ENCODE peak calls at places on chromosomes 1 and 21, in five cellular contexts. T is stomach, Y is epithelial cell of esophagus, D is kidney epithelial cell, X is Calu3. N is an unnamed sample.

GRCh38 chr1:230768903-230769570 is 21.8 kb downstream of the CAPN9 start:
- DNase-seq in D (peak), T (peak), X (no peak), Y (peak), N (no peak)

GRCh38 chr1:26330276-26330675 is 12.5 kb downstream of the CD52 start:
- DNase-seq in Y (no peak), T (no peak), X (no peak), D (no peak), N (no peak)

GRCh38 chr1:180188679-180189175 is 34.1 kb downstream of the QSOX1 start:
- DNase-seq in X (no peak), D (no peak), Y (no peak), T (no peak), N (no peak)

GRCh38 chr1:207218512-207219352 is 102.7 kb upstream of the CD55 start:
- DNase-seq in D (no peak), Y (peak), X (peak), T (peak), N (no peak)

GRCh38 chr1:55632058-55632457 is 416.9 kb upstream of the USP24 start:
- DNase-seq in X (no peak), Y (peak), D (no peak), T (no peak), N (no peak)

GRCh38 chr1:47763456-47764171 is 233.6 kb downstream of the TRABD2B start:
- DNase-seq in X (no peak), Y (peak), T (no peak), D (no peak), N (no peak)

GRCh38 chr1:16978589-16979474 is 1.6 kb downstream of the MFAP2 start:
- DNase-seq in X (no peak), T (no peak), D (no peak), Y (peak), N (no peak)

GRCh38 chr1:22755641-22756040 is 45.0 kb downstream of the EPHB2 start:
- DNase-seq in D (no peak), T (no peak), Y (no peak), X (no peak), N (no peak)

GRCh38 chr1:216528816-216529215 is 105.6 kb upstream of the USH2A start:
- DNase-seq in T (no peak), X (peak), D (no peak), Y (peak), N (no peak)

GRCh38 chr1:109393602-109394233 is 4.0 kb downstream of the SORT1 start:
- DNase-seq in Y (no peak), X (no peak), T (no peak), D (no peak), N (no peak)

GRCh38 chr1:203607169-203607873 is 19.3 kb upstream of the ATP2B4 start:
- DNase-seq in Y (peak), X (no peak), T (peak), D (peak), N (no peak)

GRCh38 chr1:84402501-84402900 is 4.2 kb downstream of the DNASE2B start:
- DNase-seq in T (no peak), D (no peak), Y (no peak), X (no peak), N (no peak)

GRCh38 chr1:153881764-153882163 is 41.0 kb downstream of the GATAD2B start:
- DNase-seq in Y (no peak), X (no peak), D (no peak), T (no peak), N (no peak)

GRCh38 chr21:45640001-45640887 is 3.3 kb upstream of the PCBP3 start:
- DNase-seq in D (no peak), X (no peak), Y (no peak), T (no peak), N (no peak)

GRCh38 chr1:244231193-244231571 is 180.1 kb downstream of the ZBTB18 start:
- DNase-seq in X (peak), D (no peak), T (no peak), Y (peak), N (no peak)

GRCh38 chr1:15337656-15338402 is 71.9 kb upstream of the EFHD2 start:
- DNase-seq in Y (peak), T (no peak), D (peak), X (no peak), N (no peak)

GRCh38 chr21:26798856-26799751 is 46.1 kb downstream of the ADAMTS1 start:
- DNase-seq in D (no peak), Y (peak), T (no peak), X (no peak), N (no peak)

DNA sequence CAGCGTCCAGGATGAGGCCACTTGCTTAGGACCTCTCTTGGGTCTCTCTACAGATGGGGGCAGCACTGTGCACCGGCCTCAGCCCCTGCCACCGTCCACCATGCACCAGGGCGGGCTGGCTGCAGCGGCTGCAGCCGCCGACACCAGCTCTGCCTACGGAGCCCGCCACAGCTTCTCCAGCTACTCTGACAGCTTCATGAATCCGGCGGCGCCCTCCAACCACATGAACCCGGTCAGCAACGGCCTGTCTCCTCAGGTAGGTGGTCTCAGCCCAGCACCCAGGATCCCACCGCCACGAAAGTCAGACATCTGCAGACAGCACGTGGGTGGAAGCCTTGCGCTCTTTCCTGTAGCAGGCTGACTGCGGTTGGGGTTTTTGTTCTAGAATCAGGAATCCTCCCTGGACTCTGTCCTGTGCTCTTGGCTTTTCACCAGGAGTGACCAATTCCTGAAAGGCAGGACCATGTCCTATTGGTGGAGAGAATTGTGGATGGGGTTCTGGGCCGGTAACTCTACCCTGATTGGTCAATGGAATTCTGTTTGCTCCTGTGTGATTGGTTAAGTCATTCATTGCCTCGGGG is 72.5 kb downstream of the PAX7 start:
- DNase-seq in Y (peak), D (no peak), T (no peak), X (no peak), N (no peak)
- TF ChIP-seq CTCF in Y (no peak), D (no peak), T (no peak), X (no peak), N (no peak)

GRCh38 chr1:184036517-184036949 is 995 bp downstream of the COLGALT2 start:
- DNase-seq in D (no peak), Y (no peak), X (peak), T (no peak), N (peak)
- TF ChIP-seq CTCF in D (no peak), Y (no peak), X (no peak), T (no peak), N (no peak)

GRCh38 chr1:65577278-65577677 is 156.8 kb downstream of the LEPR start:
- DNase-seq in D (no peak), Y (no peak), T (no peak), X (no peak), N (no peak)

GRCh38 chr1:65568285-65568684 is 147.8 kb downstream of the LEPR start:
- DNase-seq in X (no peak), Y (no peak), T (no peak), D (no peak), N (no peak)

DNA sequence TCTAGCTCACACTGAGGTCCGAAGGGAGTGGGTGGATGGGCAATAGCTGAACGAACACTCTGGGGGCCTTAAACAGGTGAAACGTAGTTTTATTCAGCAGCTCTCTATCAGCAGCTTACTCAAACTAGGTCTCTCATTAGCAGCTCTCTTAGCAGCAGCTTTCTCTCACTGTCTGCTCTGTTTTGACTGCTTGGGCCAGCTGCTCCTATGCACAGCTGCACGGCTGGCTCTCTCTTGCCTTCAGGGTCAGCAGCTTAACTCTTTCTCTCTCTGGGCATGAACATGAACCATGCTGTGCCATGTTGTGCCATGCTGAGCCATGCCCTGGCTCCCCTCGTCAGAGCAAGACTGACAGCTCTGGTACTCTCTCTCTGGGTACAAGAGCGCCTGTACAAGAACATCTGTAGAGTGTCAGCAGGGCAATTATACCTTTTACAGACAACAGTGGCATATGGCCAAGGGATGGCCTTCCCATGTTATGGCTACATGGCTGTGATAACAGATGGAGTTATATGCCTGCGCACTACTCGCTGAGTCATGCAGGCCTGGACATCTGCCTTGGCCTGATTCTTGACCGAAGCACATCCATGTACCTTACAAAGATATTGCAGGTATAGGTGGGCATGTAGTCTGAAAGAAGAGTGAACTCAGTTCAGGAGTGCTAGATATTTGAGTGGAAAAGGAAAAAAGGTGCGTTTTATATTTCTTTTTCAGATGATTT is 152.4 kb downstream of the LEPR start:
- DNase-seq in D (no peak), Y (no peak), X (no peak), T (no peak), N (no peak)
- TF ChIP-seq CTCF in D (no peak), Y (no peak), X (no peak), T (no peak), N (no peak)

GRCh38 chr1:31797216-31797615 is 18.6 kb downstream of the SPOCD1 start:
- DNase-seq in T (no peak), D (no peak), Y (no peak), X (no peak), N (peak)

GRCh38 chr1:31799196-31799894 is 16.5 kb downstream of the SPOCD1 start:
- DNase-seq in X (no peak), Y (no peak), T (no peak), D (no peak), N (peak)

GRCh38 chr1:31798433-31799195 is 17.2 kb downstream of the SPOCD1 start:
- DNase-seq in X (peak), T (no peak), Y (peak), D (peak), N (peak)

GRCh38 chr1:31796707-31797106 is 19.1 kb downstream of the SPOCD1 start:
- DNase-seq in T (no peak), X (no peak), Y (no peak), D (no peak), N (no peak)

DNA sequence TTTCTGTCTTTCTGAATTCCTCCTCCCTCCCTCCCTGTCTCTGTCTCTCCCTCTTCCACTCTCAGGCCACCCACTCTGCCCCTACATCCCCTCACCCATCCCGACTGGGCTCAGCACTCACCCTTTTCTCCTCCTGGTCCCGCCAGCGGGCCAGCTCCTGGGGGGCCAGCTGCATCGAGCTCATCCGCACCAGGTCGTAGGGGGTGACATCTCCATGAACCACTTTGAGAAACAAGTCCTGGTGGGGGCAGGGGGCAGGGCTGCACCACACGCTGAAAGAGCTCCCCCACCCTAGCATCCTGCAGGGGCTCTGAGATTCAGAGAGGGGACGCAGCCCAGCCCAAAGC is 17.8 kb downstream of the SPOCD1 start:
- DNase-seq in Y (no peak), T (no peak), X (no peak), D (no peak), N (no peak)
- TF ChIP-seq CTCF in Y (no peak), T (no peak), X (no peak), D (no peak), N (no peak)

GRCh38 chr1:35264861-35265260 is 3.6 kb upstream of the ZMYM4 start:
- DNase-seq in D (peak), Y (peak), T (peak), X (peak), N (no peak)

GRCh38 chr1:35269989-35270289 is 1.4 kb downstream of the ZMYM4 start:
- DNase-seq in Y (no peak), D (no peak), T (no peak), X (no peak), N (no peak)

GRCh38 chr1:35269190-35269988 is 880 bp downstream of the ZMYM4 start:
- DNase-seq in Y (peak), D (no peak), T (no peak), X (peak), N (no peak)

GRCh38 chr1:35266306-35266705 is 2.2 kb upstream of the ZMYM4 start:
- DNase-seq in Y (no peak), D (no peak), T (no peak), X (no peak), N (no peak)

GRCh38 chr1:35268282-35269189 is at the start of gene ZMYM4:
- DNase-seq in Y (peak), D (peak), T (peak), X (peak), N (peak)
- TF ChIP-seq CTCF in Y (peak), D (peak), T (no peak), X (no peak), N (no peak)

GRCh38 chr21:34509151-34509550 is 2.9 kb downstream of the KCNE1 start:
- DNase-seq in D (no peak), Y (no peak), X (no peak), T (no peak), N (no peak)
- TF ChIP-seq CTCF in D (no peak), Y (peak), X (no peak), T (peak), N (no peak)